ENCODE peak calls at places on chromosomes 16 and 17, in seven cellular contexts. B is thoracic aorta, P is ascending aorta, D is stomach, T is Peyer's patch, G is cardiac muscle cell, V is endodermal cell. K is an unnamed sample.

GRCh38 chr17:41547378-41547841 is 19.3 kb upstream of the KRT19 start:
- DNase-seq in B (no peak), P (no peak), D (no peak), T (no peak), G (peak; percentile 73), V (peak; percentile 70), K (no peak)

GRCh38 chr16:85270365-85270764 is 158.1 kb upstream of the CIBAR2 start:
- DNase-seq in B (no peak), P (no peak), D (no peak), T (no peak), G (no peak), V (no peak), K (no peak)

GRCh38 chr17:75031972-75032895 is 14.5 kb downstream of the ATP5PD start:
- DNase-seq in B (peak; percentile 71), P (peak; percentile 94), D (peak; percentile 51), T (peak; percentile 59), G (peak; percentile 85), V (peak; percentile 73), K (peak; percentile 78)

GRCh38 chr17:66633322-66633965 is 201.5 kb upstream of the CACNG5 start:
- DNase-seq in B (no peak), P (no peak), D (no peak), T (no peak), G (no peak), V (no peak), K (no peak)

GRCh38 chr17:4900231-4901107 is 1.1 kb downstream of the C17orf107 start:
- DNase-seq in B (no peak), P (peak; percentile 76), D (peak; percentile 51), T (no peak), G (no peak), V (peak; percentile 97), K (peak; percentile 71)

GRCh38 chr16:83899272-83899897 is 470 bp downstream of the MLYCD start:
- DNase-seq in B (no peak), P (peak; percentile 74), D (peak; percentile 61), T (peak; percentile 76), G (peak; percentile 73), V (peak; percentile 82), K (peak; percentile 58)

GRCh38 chr17:58344047-58344790 is 7.8 kb downstream of the SUPT4H1 start:
- DNase-seq in B (no peak), P (no peak), D (peak; percentile 53), T (peak; percentile 47), G (peak; percentile 17), V (peak; percentile 53), K (peak; percentile 96)

GRCh38 chr16:68250951-68251350 is 5.8 kb downstream of the PLA2G15 start:
- DNase-seq in B (no peak), P (no peak), D (no peak), T (no peak), G (no peak), V (no peak), K (no peak)

GRCh38 chr16:1980026-1980769 is 1.1 kb downstream of the NOXO1 start:
- DNase-seq in B (no peak), P (no peak), D (peak; percentile 44), T (peak; percentile 72), G (no peak), V (peak; percentile 72), K (no peak)

GRCh38 chr16:48542966-48543365 is 67.0 kb downstream of the N4BP1 start:
- DNase-seq in B (no peak), P (no peak), D (no peak), T (no peak), G (no peak), V (no peak), K (no peak)

GRCh38 chr16:81582655-81583441 is 138.2 kb downstream of the CMIP start:
- DNase-seq in B (no peak), P (no peak), D (no peak), T (peak; percentile 65), G (peak; percentile 29), V (peak; percentile 69), K (no peak)

GRCh38 chr17:35089846-35090193 is 26.3 kb upstream of the RFFL start:
- DNase-seq in B (no peak), P (no peak), D (no peak), T (no peak), G (peak; percentile 55), V (peak; percentile 85), K (no peak)

GRCh38 chr17:53628011-53628410 is 194.7 kb upstream of the KIF2B start:
- DNase-seq in B (no peak), P (no peak), D (no peak), T (no peak), G (peak; percentile 74), V (no peak), K (no peak)

GRCh38 chr17:78185981-78186688 is 717 bp downstream of the TK1 start:
- DNase-seq in B (no peak), P (no peak), D (no peak), T (peak; percentile 65), G (no peak), V (peak; percentile 82), K (no peak)

GRCh38 chr17:49708515-49709161 is 874 bp upstream of the SLC35B1 start:
- DNase-seq in B (no peak), P (no peak), D (no peak), T (no peak), G (no peak), V (peak; percentile 70), K (no peak)

GRCh38 chr17:45581860-45582259 is 91.3 kb upstream of the PLEKHM1 start:
- DNase-seq in B (no peak), P (no peak), D (no peak), T (no peak), G (no peak), V (no peak), K (no peak)

GRCh38 chr16:81779540-81780320 is 639 bp downstream of the PLCG2 start:
- DNase-seq in B (no peak), P (no peak), D (peak; percentile 44), T (peak; percentile 72), G (no peak), V (peak; percentile 66), K (no peak)

GRCh38 chr17:12995106-12995895 is 22.5 kb downstream of the ELAC2 start:
- DNase-seq in B (no peak), P (no peak), D (no peak), T (no peak), G (no peak), V (no peak), K (no peak)

GRCh38 chr17:33874617-33875060 is 380.4 kb upstream of the CCL2 start:
- DNase-seq in B (no peak), P (no peak), D (no peak), T (no peak), G (no peak), V (peak; percentile 36), K (no peak)

GRCh38 chr16:85257483-85257882 is 145.2 kb upstream of the CIBAR2 start:
- DNase-seq in B (no peak), P (no peak), D (no peak), T (no peak), G (no peak), V (no peak), K (no peak)

GRCh38 chr16:69057400-69058378 is 47.8 kb upstream of the HAS3 start:
- DNase-seq in B (no peak), P (no peak), D (no peak), T (no peak), G (peak; percentile 86), V (no peak), K (no peak)

GRCh38 chr17:35894206-35894605 is 14.0 kb upstream of the CCL5 start:
- DNase-seq in B (no peak), P (no peak), D (no peak), T (no peak), G (no peak), V (no peak), K (no peak)

GRCh38 chr17:34610038-34610437 is 30.7 kb downstream of the TMEM132E start:
- DNase-seq in B (no peak), P (no peak), D (no peak), T (no peak), G (no peak), V (no peak), K (no peak)

GRCh38 chr16:1560153-1560552 is 26.7 kb downstream of the TMEM204 start:
- DNase-seq in B (no peak), P (no peak), D (no peak), T (no peak), G (no peak), V (no peak), K (no peak)

GRCh38 chr17:76480676-76481075 is 13.3 kb downstream of the AANAT start:
- DNase-seq in B (no peak), P (no peak), D (no peak), T (no peak), G (peak; percentile 22), V (no peak), K (no peak)

GRCh38 chr16:3503513-3503912 is 2.7 kb downstream of the CLUAP1 start:
- DNase-seq in B (no peak), P (no peak), D (no peak), T (no peak), G (no peak), V (no peak), K (peak; percentile 50)

GRCh38 chr17:9242497-9242881 is 221.2 kb downstream of the NTN1 start:
- DNase-seq in B (no peak), P (no peak), D (no peak), T (no peak), G (no peak), V (no peak), K (no peak)

GRCh38 chr17:42723636-42724035 is 21.2 kb downstream of the EZH1 start:
- DNase-seq in B (no peak), P (no peak), D (no peak), T (no peak), G (no peak), V (no peak), K (no peak)
- H3K36me3 ChIP-seq in B (peaks cover 67% of the 10 kb centered on the region), P (peaks cover 91% of the 10 kb centered on the region), D (peaks cover 97% of the 10 kb centered on the region), T (no peaks in the 10 kb centered on the region), G (peaks cover 40% of the 10 kb centered on the region), V (peaks cover 27% of the 10 kb centered on the region), K (peaks cover 61% of the 10 kb centered on the region)

GRCh38 chr16:50366126-50366525 is 2.7 kb downstream of the BRD7 start:
- DNase-seq in B (no peak), P (no peak), D (no peak), T (no peak), G (no peak), V (no peak), K (no peak)
- H3K4me1 ChIP-seq in B (peaks cover 39% of the 10 kb centered on the region), P (peaks cover 31% of the 10 kb centered on the region), D (peaks cover 29% of the 10 kb centered on the region), T (peaks cover 15% of the 10 kb centered on the region), G (peaks cover 16% of the 10 kb centered on the region), V (peaks cover 4% of the 10 kb centered on the region), K (peaks cover 39% of the 10 kb centered on the region)

GRCh38 chr17:82590216-82590615 is 58.0 kb downstream of the WDR45B start:
- DNase-seq in B (no peak), P (no peak), D (no peak), T (peak; percentile 46), G (no peak), V (no peak), K (no peak)
- H3K36me3 ChIP-seq in B (peaks cover 15% of the 10 kb centered on the region), P (peaks cover 19% of the 10 kb centered on the region), D (peaks cover 31% of the 10 kb centered on the region), T (no peaks in the 10 kb centered on the region), G (peaks cover 15% of the 10 kb centered on the region), V (peaks cover 41% of the 10 kb centered on the region), K (peaks cover 26% of the 10 kb centered on the region)

DNA sequence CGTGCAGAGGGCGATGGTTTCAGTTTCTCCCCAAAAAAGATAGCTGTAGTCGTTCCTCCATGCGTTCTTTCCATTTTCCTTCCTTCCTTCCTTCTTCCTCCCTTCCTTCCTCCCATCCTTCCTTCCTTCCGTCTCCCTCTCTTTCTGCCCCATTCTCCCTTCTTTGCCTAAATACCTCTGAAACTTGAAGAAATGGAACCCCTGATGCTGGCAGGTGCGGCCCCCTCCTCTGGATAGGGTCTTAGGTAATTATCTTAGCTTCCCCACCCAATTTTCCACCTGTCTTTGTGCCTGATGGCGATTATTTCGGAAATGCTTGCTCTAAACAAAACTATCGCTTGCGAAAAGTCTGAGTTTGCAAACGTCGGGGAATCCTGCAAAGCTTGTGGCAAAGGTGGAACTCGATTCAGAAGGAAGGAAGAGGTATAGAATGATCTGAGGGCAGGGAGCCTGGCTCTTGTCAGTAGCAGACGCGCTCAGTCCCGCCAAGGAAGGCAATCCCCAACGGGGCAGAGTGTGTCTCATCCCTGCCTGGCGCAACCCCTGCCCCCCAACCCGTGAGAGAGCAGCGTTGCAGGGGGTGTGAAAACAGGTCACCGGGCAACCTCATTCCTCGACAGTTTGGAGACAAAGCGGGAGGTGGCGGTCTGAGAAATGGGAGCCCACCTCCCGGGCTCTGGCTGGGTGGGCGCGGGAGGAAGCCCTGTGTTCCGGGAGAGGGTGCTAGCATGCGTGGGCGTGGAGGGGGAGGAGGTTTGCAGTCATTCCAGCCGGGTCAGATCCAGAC is 2.9 kb upstream of the CBX8 start:
- DNase-seq in B (no peak), P (no peak), D (no peak), T (no peak), G (no peak), V (peak; percentile 75), K (peak; percentile 24)
- H3K4me1 ChIP-seq in B (peaks cover 48% of the 10 kb centered on the region), P (peaks cover 19% of the 10 kb centered on the region), D (peaks cover 34% of the 10 kb centered on the region), T (peaks cover 17% of the 10 kb centered on the region), G (peaks cover 3% of the 10 kb centered on the region), V (peaks cover 13% of the 10 kb centered on the region), K (peaks cover 55% of the 10 kb centered on the region)

K was measured in naive thymus-derived CD4-positive, alpha-beta T cell.